ENCODE peak calls at places on chromosomes 12 and 14, in five cellular contexts. X, N, T, L and M are unnamed samples.
A peak's percentile ranks its signal among the peaks of the same experiment; 100 is the strongest.

GRCh38 chr12:55937956-55938355 is 7.0 kb downstream of the DGKA start:
- DNase-seq in X (no peak), T (no peak), L (no peak), N (no peak), M (no peak)

GRCh38 chr14:64294672-64295413 is 672 bp upstream of the ESR2 start:
- DNase-seq in L (peak; percentile 70), T (peak; percentile 66), X (peak; percentile 93), N (no peak), M (peak; percentile 89)

GRCh38 chr14:80237142-80237541 is 25.8 kb upstream of the DIO2 start:
- DNase-seq in L (no peak), T (no peak), N (no peak), X (no peak), M (no peak)

GRCh38 chr12:5988088-5988487 is 43.0 kb upstream of the ANO2 start:
- DNase-seq in X (peak; percentile 52), L (no peak), T (no peak), N (no peak), M (no peak)

GRCh38 chr12:104280703-104281458 is 22.7 kb upstream of the EID3 start:
- DNase-seq in X (no peak), L (no peak), N (no peak), T (no peak), M (no peak)

GRCh38 chr12:65926119-65927004 is 102.1 kb downstream of the HMGA2 start:
- DNase-seq in T (no peak), L (no peak), X (peak; percentile 32), N (no peak), M (no peak)

GRCh38 chr14:38185661-38186060 is 22.0 kb upstream of the SSTR1 start:
- DNase-seq in L (no peak), N (no peak), X (no peak), T (no peak), M (no peak)

GRCh38 chr12:130335517-130336392 is 1.9 kb upstream of the PIWIL1 start:
- DNase-seq in L (no peak), X (peak; percentile 74), T (peak; percentile 46), N (peak; percentile 23), M (peak; percentile 81)

GRCh38 chr14:63266106-63266505 is 52.6 kb downstream of the GPHB5 start:
- DNase-seq in X (peak; percentile 77), T (no peak), L (no peak), N (peak; percentile 4), M (no peak)

GRCh38 chr14:76271371-76271770 is 104.6 kb upstream of the ESRRB start:
- DNase-seq in T (no peak), L (peak; percentile 11), X (no peak), N (no peak), M (no peak)

GRCh38 chr14:76267322-76268012 is 108.5 kb upstream of the ESRRB start:
- DNase-seq in N (no peak), X (peak; percentile 80), L (peak; percentile 69), T (peak; percentile 55), M (peak; percentile 86)

GRCh38 chr14:76268700-76269099 is 107.2 kb upstream of the ESRRB start:
- DNase-seq in N (no peak), L (peak; percentile 39), T (no peak), X (no peak), M (no peak)

GRCh38 chr14:76264384-76264783 is 111.6 kb upstream of the ESRRB start:
- DNase-seq in T (no peak), L (no peak), X (no peak), N (no peak), M (no peak)

GRCh38 chr14:76268013-76268376 is 107.9 kb upstream of the ESRRB start:
- DNase-seq in L (no peak), N (no peak), T (no peak), X (no peak), M (no peak)
- H3K27me3 ChIP-seq in L (no peaks in the 10 kb centered on the region), N (peaks cover 23% of the 10 kb centered on the region), T (no peaks in the 10 kb centered on the region), X (peaks cover 3% of the 10 kb centered on the region), M (no peaks in the 10 kb centered on the region)

GRCh38 chr14:97620071-97620470 is 822.9 kb downstream of the VRK1 start:
- DNase-seq in X (no peak), N (no peak), L (no peak), T (no peak), M (no peak)
- H3K4me3 ChIP-seq in X (no peak overlapping the region), N (no peak overlapping the region), L (no peak overlapping the region), T (no peak overlapping the region), M (no peak overlapping the region)

GRCh38 chr14:69105326-69105725 is 47.6 kb downstream of the DCAF5 start:
- DNase-seq in N (no peak), T (no peak), X (no peak), L (no peak), M (no peak)

GRCh38 chr14:69096766-69097475 is 56.0 kb downstream of the DCAF5 start:
- DNase-seq in L (no peak), X (peak; percentile 39), N (no peak), T (no peak), M (no peak)

GRCh38 chr14:69106451-69106850 is 46.5 kb downstream of the DCAF5 start:
- DNase-seq in N (no peak), X (no peak), L (no peak), T (no peak), M (no peak)

GRCh38 chr14:69097974-69098373 is 54.9 kb downstream of the DCAF5 start:
- DNase-seq in L (no peak), X (peak; percentile 24), N (no peak), T (no peak), M (no peak)

DNA sequence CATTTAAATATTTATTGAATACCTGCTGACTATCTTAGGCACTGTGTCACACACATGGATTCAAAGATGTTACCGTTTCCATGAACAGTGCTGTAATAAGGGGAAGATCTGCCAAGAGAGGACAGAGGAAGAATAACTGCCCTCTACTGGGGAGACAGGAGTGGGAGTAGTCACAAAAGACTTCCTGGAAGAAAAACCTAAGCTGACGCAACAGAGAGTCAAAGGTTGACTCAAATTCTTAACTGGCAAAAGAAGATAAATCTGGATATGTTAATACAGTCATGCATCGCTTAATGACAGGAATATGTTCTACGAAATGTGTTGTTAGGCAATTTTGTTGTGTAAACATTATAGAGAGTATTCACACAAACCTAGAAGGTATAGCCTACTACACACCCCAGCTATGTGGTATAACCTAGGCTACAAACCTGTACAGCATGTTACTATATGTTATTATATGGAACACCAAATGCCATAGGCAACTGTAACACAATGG is 51.5 kb downstream of the DCAF5 start:
- DNase-seq in L (no peak), X (peak; percentile 64), N (no peak), T (peak; percentile 48), M (peak; percentile 19)
- TF ChIP-seq CTCF in L (peak; percentile 65), X (peak; percentile 72), N (peak; percentile 88), T (peak; percentile 62), M (no peak)

DNA sequence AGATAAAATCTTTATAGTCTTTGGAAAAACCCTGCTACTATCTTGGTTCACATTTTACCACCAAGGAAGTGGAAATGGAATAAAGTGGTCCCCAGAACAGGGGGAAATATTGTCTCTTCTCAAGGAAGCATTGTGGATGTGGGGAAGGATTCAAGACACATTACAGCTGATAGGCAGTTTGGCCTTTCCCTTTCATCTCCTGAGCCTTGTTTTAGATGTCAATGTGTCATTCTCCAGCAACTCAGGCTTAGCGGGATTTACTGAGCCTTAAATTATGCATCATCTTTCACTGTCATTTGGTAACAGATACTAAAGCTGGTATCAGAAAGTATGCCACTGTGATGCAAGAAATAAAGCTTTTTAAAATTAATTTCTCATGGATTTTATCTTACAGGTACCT is 136.2 kb downstream of the STXBP6 start:
- DNase-seq in X (no peak), L (no peak), N (no peak), T (no peak), M (no peak)
- H3K27me3 ChIP-seq in X (no peaks in the 10 kb centered on the region), L (no peaks in the 10 kb centered on the region), N (no peaks in the 10 kb centered on the region), T (no peaks in the 10 kb centered on the region), M (no peaks in the 10 kb centered on the region)

GRCh38 chr12:1518486-1518762 is 76.0 kb downstream of the FBXL14 start:
- DNase-seq in T (no peak), N (no peak), L (no peak), X (no peak), M (no peak)
- H3K4me3 ChIP-seq in T (no peak overlapping the region), N (peak overlapping the region; percentile 68), L (no peak overlapping the region), X (no peak overlapping the region), M (no peak overlapping the region)

DNA sequence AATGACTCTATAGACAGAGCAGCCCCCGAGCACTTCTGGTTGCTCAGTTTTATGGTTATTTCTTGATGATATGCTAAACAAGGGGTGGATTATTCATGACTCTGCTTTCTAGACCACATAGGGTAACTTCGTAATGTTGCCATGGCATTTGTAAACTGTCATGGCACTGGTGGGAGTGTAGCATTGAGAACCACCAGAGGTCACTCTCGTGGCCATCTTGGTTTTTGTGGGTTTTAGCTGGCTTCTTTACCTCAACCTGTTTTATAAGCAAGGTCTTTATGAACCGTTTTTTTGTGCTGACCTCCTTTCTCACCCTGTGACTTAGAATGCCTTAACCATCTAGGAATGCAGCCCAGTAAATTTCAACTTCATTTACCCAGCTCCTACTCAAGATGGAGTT is 1036.2 kb upstream of the FLRT2 start:
- DNase-seq in L (no peak), T (no peak), N (no peak), X (peak; percentile 31), M (no peak)
- TF ChIP-seq CTCF in L (no peak), T (peak; percentile 3), N (no peak), X (peak; percentile 41), M (no peak)

DNA sequence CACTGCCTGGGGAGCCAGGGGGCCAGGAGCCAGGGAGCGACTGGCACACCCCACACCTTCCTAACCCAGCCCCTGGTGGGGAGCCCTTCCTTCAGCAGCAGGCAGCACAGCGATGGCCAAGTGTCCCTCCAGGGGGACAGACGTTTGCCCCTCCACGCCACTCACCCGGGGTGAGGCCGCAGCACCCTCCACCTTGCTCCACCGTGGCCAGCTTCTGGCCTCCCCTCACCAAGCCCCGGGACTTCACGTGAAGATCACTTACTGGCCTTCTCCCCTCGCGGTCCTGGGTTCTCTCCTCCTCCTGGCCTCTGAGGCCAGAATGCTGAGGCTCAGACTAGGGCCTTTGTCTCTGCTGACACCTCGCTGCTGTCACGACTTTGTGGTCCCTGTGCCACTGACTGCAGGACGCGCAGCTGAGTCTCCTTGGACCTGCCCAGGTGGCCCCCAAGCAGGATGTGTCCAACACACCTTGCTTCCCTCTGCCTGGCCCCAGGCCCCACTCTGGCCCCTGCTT is 3.5 kb upstream of the ASPG start:
- DNase-seq in N (no peak), X (no peak), T (no peak), L (no peak), M (no peak)
- H3K27me3 ChIP-seq in N (peaks cover 21% of the 10 kb centered on the region), X (peaks cover 8% of the 10 kb centered on the region), T (peaks cover 39% of the 10 kb centered on the region), L (peaks cover 25% of the 10 kb centered on the region), M (no peaks in the 10 kb centered on the region)

GRCh38 chr14:98154254-98154653 is 1117.7 kb downstream of the BCL11B start:
- DNase-seq in N (no peak), T (no peak), X (no peak), L (no peak), M (no peak)
- H3K4me3 ChIP-seq in N (no peak overlapping the region), T (no peak overlapping the region), X (no peak overlapping the region), L (no peak overlapping the region), M (no peak overlapping the region)

GRCh38 chr12:30989754-30990153 is 63.2 kb downstream of the TSPAN11 start:
- DNase-seq in X (peak; percentile 73), T (peak; percentile 29), N (no peak), L (no peak), M (peak; percentile 50)
- TF ChIP-seq CTCF in X (peak; percentile 55), T (peak; percentile 52), N (peak; percentile 23), L (no peak), M (no peak)